ENCODE peak calls at places on chromosome 1, in six cellular contexts. W is neuronal stem cell, D is IMR-90, N is H1, M is mesenchymal stem cell, F is trophoblast cell. H is an unnamed sample.

GRCh38 chr1:184036517-184036949 is 995 bp downstream of the COLGALT2 start:
- DNase-seq in F (no peak), N (peak), D (no peak), M (peak), W (no peak), H (peak)

GRCh38 chr1:5286244-5286643 is 631.8 kb downstream of the AJAP1 start:
- DNase-seq in M (no peak), D (no peak), F (peak), N (peak), W (no peak), H (no peak)

GRCh38 chr1:2493691-2494322 is 17.7 kb downstream of the PLCH2 start:
- DNase-seq in D (no peak), N (no peak), W (no peak), M (no peak), F (no peak), H (no peak)

GRCh38 chr1:202596638-202597037 is 113.6 kb downstream of the SYT2 start:
- DNase-seq in F (no peak), N (no peak), W (no peak), D (no peak), M (no peak), H (no peak)

GRCh38 chr1:184563308-184563707 is 176.5 kb downstream of the C1orf21 start:
- DNase-seq in D (peak), N (no peak), M (peak), W (no peak), F (peak), H (no peak)

GRCh38 chr1:31848381-31848897 is 32.6 kb upstream of the SPOCD1 start:
- DNase-seq in F (no peak), N (no peak), M (no peak), W (no peak), D (no peak), H (no peak)

GRCh38 chr1:66436378-66437135 is 97.4 kb upstream of the SGIP1 start:
- DNase-seq in N (no peak), F (peak), M (no peak), W (no peak), D (peak), H (no peak)

GRCh38 chr1:153649867-153650235 is 8.7 kb upstream of the SNAPIN start:
- DNase-seq in W (no peak), N (no peak), M (no peak), F (no peak), D (no peak), H (no peak)

GRCh38 chr1:234887026-234887910 is 241.4 kb downstream of the TOMM20 start:
- DNase-seq in N (no peak), D (peak), M (peak), F (no peak), W (no peak), H (no peak)

GRCh38 chr1:11982010-11982392 is 1.8 kb downstream of the MFN2 start:
- DNase-seq in D (peak), W (no peak), F (peak), N (no peak), M (no peak), H (no peak)

GRCh38 chr1:177228721-177229088 is 57.9 kb downstream of the BRINP2 start:
- DNase-seq in N (no peak), M (peak), W (no peak), F (peak), D (peak), H (no peak)

GRCh38 chr1:248906741-248907661 is 966 bp downstream of the PGBD2 start:
- DNase-seq in M (no peak), D (peak), N (no peak), F (peak), W (peak), H (no peak)

GRCh38 chr1:211358685-211359084 is 32.1 kb downstream of the TRAF5 start:
- DNase-seq in M (no peak), N (no peak), W (no peak), F (no peak), D (no peak), H (no peak)

GRCh38 chr1:147434926-147435325 is 106.4 kb upstream of the BCL9 start:
- DNase-seq in M (no peak), F (no peak), N (no peak), W (no peak), D (no peak), H (no peak)

GRCh38 chr1:181763736-181764135 is 280.4 kb downstream of the CACNA1E start:
- DNase-seq in D (no peak), W (no peak), F (no peak), M (no peak), N (no peak), H (no peak)
- H4K91ac ChIP-seq in D (no peak), W (no peak), F (no peak), M (no peak), N (no peak), H (no peak)

GRCh38 chr1:108691886-108692723 is at the start of gene PRPF38B:
- DNase-seq in W (peak), N (peak), F (peak), M (peak), D (peak), H (peak)
- H4K8ac ChIP-seq in W (no peak), N (peak), F (peak), M (peak), D (peak), H (peak)

GRCh38 chr1:185644531-185644930 is 89.7 kb upstream of the HMCN1 start:
- DNase-seq in D (no peak), M (no peak), F (peak), N (no peak), W (no peak), H (no peak)

GRCh38 chr1:185645201-185645640 is 89.0 kb upstream of the HMCN1 start:
- DNase-seq in M (peak), N (no peak), F (peak), D (no peak), W (no peak), H (no peak)

GRCh38 chr1:185645686-185646085 is 88.5 kb upstream of the HMCN1 start:
- DNase-seq in N (no peak), W (no peak), M (peak), F (no peak), D (peak), H (no peak)

GRCh38 chr1:185648858-185649589 is 85.2 kb upstream of the HMCN1 start:
- DNase-seq in M (no peak), W (no peak), N (no peak), D (no peak), F (no peak), H (no peak)

DNA sequence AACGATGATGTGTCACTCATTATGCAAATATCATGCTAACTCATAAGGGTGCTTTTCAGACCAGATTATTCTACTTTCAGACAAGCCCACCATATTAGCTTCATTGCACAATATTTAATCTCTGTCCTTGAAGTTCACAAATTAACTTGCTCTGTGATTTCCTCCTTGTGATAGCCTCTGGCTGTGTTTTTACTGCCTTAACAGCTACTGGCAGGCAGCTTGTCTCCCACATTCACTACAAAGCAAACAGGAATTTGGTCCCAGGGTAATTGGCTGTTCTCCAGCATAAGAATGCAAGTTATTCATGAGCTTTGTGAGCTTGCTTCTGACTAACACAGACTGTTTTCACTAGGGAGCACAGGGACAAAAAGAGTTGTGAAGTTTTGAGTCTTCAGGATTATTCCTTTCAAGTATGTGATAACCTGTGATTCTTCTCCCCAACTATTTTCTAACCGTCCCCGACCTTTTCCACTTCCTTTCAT is 87.9 kb upstream of the HMCN1 start:
- DNase-seq in M (peak), D (peak), N (no peak), W (peak), F (peak), H (peak)
- H4K91ac ChIP-seq in M (no peak), D (no peak), N (no peak), W (no peak), F (no peak), H (no peak)

GRCh38 chr1:19596719-19597462 is 47.2 kb upstream of the NBL1 start:
- DNase-seq in M (peak), W (peak), D (peak), F (peak), N (peak), H (peak)
- H4K8ac ChIP-seq in M (peak), W (no peak), D (peak), F (peak), N (peak), H (no peak)

H was measured in H9.